ENCODE peak calls at places on chromosomes 16 and 17, in six cellular contexts. B is PC-3, Z is GM23248, P is neural progenitor cell, V is GM23338, W is hepatocyte. A is an unnamed sample.

GRCh38 chr17:5203178-5203907 is 11.7 kb upstream of the ZNF594 start:
- DNase-seq in Z (peak; percentile 74), P (no peak), B (no peak), W (no peak), V (no peak), A (no peak)

GRCh38 chr17:3659541-3660111 is 8.8 kb downstream of the TAX1BP3 start:
- DNase-seq in W (peak; percentile 86), V (no peak), Z (peak; percentile 95), P (no peak), B (peak; percentile 58), A (no peak)

GRCh38 chr17:67326440-67326839 is 39.9 kb downstream of the PSMD12 start:
- DNase-seq in Z (no peak), W (no peak), P (no peak), B (no peak), V (no peak), A (no peak)

GRCh38 chr16:28895609-28896008 is 17.3 kb downstream of the ATP2A1 start:
- DNase-seq in W (no peak), P (no peak), B (no peak), Z (no peak), V (no peak), A (no peak)

GRCh38 chr16:29820271-29820701 is at the start of gene MVP:
- DNase-seq in Z (peak; percentile 87), P (no peak), B (peak; percentile 59), V (no peak), W (peak; percentile 86), A (no peak)

GRCh38 chr16:29862383-29862883 is 593 bp downstream of the CDIPT start:
- DNase-seq in P (peak; percentile 63), B (peak; percentile 5), V (peak; percentile 45), Z (peak; percentile 58), W (peak; percentile 52), A (no peak)

GRCh38 chr17:79137015-79137770 is 62.6 kb downstream of the ENGASE start:
- DNase-seq in P (no peak), B (no peak), Z (peak; percentile 10), V (no peak), W (no peak), A (no peak)

GRCh38 chr17:79678091-79678731 is 52.5 kb upstream of the ENPP7 start:
- DNase-seq in W (no peak), V (no peak), B (no peak), Z (no peak), P (no peak), A (no peak)

GRCh38 chr16:8258523-8258922 is 331.8 kb downstream of the TMEM114 start:
- DNase-seq in V (peak; percentile 17), Z (no peak), W (no peak), B (no peak), P (no peak), A (no peak)

GRCh38 chr17:64596439-64596838 is 65.7 kb downstream of the SMURF2 start:
- DNase-seq in W (no peak), V (no peak), B (no peak), P (no peak), Z (no peak), A (no peak)

DNA sequence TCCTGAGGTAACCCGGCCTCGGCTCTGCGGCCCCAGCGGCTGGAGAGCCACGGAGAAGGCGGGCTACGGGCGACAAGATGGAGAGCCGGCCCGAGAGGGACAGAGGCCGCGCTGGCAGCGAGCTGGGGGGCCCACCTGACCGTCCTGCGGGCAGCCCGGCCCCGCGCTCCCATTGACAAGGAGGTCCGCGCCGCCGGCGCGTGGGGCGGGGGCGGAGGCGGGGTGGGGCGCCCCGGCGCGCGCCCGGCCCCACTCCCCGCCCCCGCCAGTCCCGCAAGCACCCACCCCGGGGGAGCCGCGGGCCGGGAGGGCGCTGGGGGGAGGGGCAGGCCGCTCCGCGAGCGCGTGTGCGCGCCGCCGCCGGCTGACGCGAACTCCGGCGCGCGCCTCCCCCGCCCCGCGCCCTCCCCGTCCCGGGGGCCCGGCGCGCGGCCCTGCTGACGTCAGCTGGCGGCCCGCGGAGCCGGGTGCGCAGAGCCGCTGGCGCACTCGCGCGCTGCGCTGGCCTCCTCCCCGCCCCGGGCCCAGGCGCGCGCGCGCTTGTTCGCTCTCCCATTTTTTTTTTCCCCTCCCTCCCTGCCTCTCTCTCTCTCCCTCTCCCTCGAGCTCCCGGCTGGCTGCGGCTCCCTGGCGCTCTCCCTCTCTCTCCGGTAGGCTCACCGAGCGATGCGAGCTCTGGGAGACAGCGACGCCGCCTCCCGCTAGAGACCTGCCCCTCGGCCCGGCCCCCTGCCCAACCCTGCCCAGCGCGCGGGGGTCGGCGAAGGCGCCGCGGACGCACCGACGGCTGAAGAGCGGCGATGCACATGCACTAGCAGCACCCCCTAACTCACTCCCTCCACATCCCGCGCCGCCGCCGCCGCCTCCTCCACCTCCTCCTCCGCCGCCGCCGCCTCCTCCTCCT is at the start of gene GNAO1:
- DNase-seq in V (peak; percentile 86), Z (peak; percentile 62), W (peak; percentile 89), B (peak; percentile 5), P (peak; percentile 93), A (no peak)
- TF ChIP-seq EZH2 in V (no peak), Z (peak; percentile 58), W (no peak), B (peak; percentile 8), P (peak; percentile 1), A (no peak)

GRCh38 chr17:9918352-9918751 is 13.3 kb upstream of the RCVRN start:
- DNase-seq in W (no peak), Z (no peak), B (no peak), P (no peak), V (no peak), A (no peak)

GRCh38 chr17:9924735-9925191 is 19.7 kb upstream of the RCVRN start:
- DNase-seq in W (peak; percentile 84), Z (peak; percentile 86), B (peak; percentile 83), V (peak; percentile 90), P (peak; percentile 83), A (peak; percentile 81)

GRCh38 chr17:9925457-9925856 is 20.4 kb upstream of the RCVRN start:
- DNase-seq in P (no peak), V (no peak), B (no peak), Z (no peak), W (no peak), A (no peak)

GRCh38 chr17:9918804-9919352 is 13.8 kb upstream of the RCVRN start:
- DNase-seq in W (no peak), B (no peak), P (no peak), Z (no peak), V (no peak), A (no peak)

GRCh38 chr17:9922012-9922848 is 17.2 kb upstream of the RCVRN start:
- DNase-seq in Z (no peak), B (no peak), V (no peak), W (no peak), P (no peak), A (no peak)
- TF ChIP-seq EZH2phosphoT487 in Z (no peak), B (no peak), V (no peak), W (no peak), P (no peak), A (no peak)

GRCh38 chr17:51395621-51396020 is 135.3 kb downstream of the UTP18 start:
- DNase-seq in Z (no peak), B (no peak), V (no peak), P (no peak), W (no peak), A (no peak)
- H2AFZ ChIP-seq in Z (no peak overlapping the region), B (no peak overlapping the region), V (no peak overlapping the region), P (no peak overlapping the region), W (no peak overlapping the region), A (no peak overlapping the region)

GRCh38 chr16:85474808-85475207 is 138.3 kb upstream of the GSE1 start:
- DNase-seq in B (no peak), Z (no peak), P (no peak), V (no peak), W (no peak), A (no peak)

GRCh38 chr16:85475233-85475632 is 137.9 kb upstream of the GSE1 start:
- DNase-seq in P (no peak), W (no peak), V (no peak), B (no peak), Z (peak; percentile 25), A (no peak)

GRCh38 chr16:85472514-85472913 is 140.6 kb upstream of the GSE1 start:
- DNase-seq in W (no peak), P (no peak), V (no peak), Z (no peak), B (no peak), A (no peak)

GRCh38 chr16:85473326-85473725 is 139.8 kb upstream of the GSE1 start:
- DNase-seq in W (no peak), P (peak; percentile 54), V (peak; percentile 43), Z (no peak), B (no peak), A (no peak)

DNA sequence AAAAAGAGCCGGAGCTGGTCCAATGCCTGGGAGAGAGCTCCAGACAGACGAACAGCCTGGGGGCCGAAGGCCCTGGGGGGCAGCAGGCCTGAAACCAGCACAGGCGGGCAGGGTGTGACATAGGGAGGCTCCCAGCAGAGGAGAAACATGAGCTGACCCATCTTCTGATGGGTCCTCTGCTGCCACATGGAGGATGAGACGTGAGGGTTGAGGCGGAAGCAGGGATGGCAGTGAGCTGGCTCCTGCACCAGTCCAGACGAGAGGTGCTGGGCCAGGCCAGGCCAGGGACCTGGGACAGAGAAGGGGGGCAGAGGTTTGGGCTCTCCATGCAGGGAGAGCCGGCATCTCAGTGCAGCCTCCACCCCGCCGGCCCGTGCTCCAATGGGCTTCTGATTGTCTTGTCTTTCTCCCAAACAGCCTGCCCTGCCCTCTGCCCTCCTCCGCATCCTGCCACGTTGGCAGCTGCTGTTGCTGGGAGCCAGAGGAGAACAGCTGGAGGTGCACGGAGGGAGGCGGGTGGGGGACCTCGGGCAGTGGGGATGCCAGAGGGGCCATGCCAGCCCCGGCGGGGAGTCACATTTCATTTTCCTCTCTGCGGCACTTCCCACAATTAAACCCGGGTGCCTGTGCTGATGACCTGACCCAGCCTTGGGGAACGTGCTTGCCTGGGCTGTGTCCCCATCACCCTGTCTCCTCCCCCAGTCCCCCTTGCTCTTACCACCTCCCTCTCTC is 139.0 kb upstream of the GSE1 start:
- DNase-seq in P (no peak), W (no peak), B (no peak), Z (peak; percentile 63), V (no peak), A (no peak)
- TF ChIP-seq EZH2 in P (no peak), W (no peak), B (no peak), Z (no peak), V (no peak), A (no peak)

A was measured in HCT116.